ENCODE peak calls at places on chromosomes 2 and 18, in four cellular contexts. One of them, this sample, is unnamed.

GRCh38 chr18:68428666-68429065 is 286.2 kb downstream of the TMX3 start:
- DNase-seq in left lung: no peak
- DNase-seq in mammary epithelial cell: no peak
- DNase-seq in neural progenitor cell: no peak
- DNase-seq in this sample: no peak

GRCh38 chr2:163800889-163801498 is 65.2 kb upstream of the FIGN start:
- DNase-seq in left lung: no peak
- DNase-seq in mammary epithelial cell: no peak
- DNase-seq in neural progenitor cell: peak
- DNase-seq in this sample: no peak

GRCh38 chr18:79814373-79814772 is 16.6 kb downstream of the KCNG2 start:
- DNase-seq in left lung: no peak
- DNase-seq in mammary epithelial cell: no peak
- DNase-seq in neural progenitor cell: no peak
- DNase-seq in this sample: no peak

GRCh38 chr18:73674466-73674865 is 473.2 kb downstream of the FBXO15 start:
- DNase-seq in left lung: no peak
- DNase-seq in mammary epithelial cell: no peak
- DNase-seq in neural progenitor cell: no peak
- DNase-seq in this sample: no peak

GRCh38 chr2:29253026-29253425 is 137.8 kb downstream of the CLIP4 start:
- DNase-seq in left lung: no peak
- DNase-seq in mammary epithelial cell: no peak
- DNase-seq in neural progenitor cell: no peak
- DNase-seq in this sample: no peak

GRCh38 chr2:239305771-239306170 is 95.0 kb downstream of the HDAC4 start:
- DNase-seq in left lung: no peak
- DNase-seq in mammary epithelial cell: no peak
- DNase-seq in neural progenitor cell: no peak
- DNase-seq in this sample: no peak

GRCh38 chr2:24632175-24632574 is 141.1 kb downstream of the NCOA1 start:
- DNase-seq in left lung: no peak
- DNase-seq in mammary epithelial cell: no peak
- DNase-seq in neural progenitor cell: no peak
- DNase-seq in this sample: no peak

GRCh38 chr18:48777026-48777736 is 173.6 kb downstream of the SMAD7 start:
- DNase-seq in left lung: peak
- DNase-seq in mammary epithelial cell: peak
- DNase-seq in neural progenitor cell: peak
- DNase-seq in this sample: peak

GRCh38 chr2:51490576-51491234 is 458.8 kb upstream of the NRXN1 start:
- DNase-seq in left lung: no peak
- DNase-seq in mammary epithelial cell: no peak
- DNase-seq in neural progenitor cell: no peak
- DNase-seq in this sample: no peak

GRCh38 chr2:64311948-64312621 is 141.9 kb upstream of the LGALSL start:
- DNase-seq in left lung: peak
- DNase-seq in mammary epithelial cell: peak
- DNase-seq in neural progenitor cell: peak
- DNase-seq in this sample: peak

GRCh38 chr2:139876964-139877363 is 1096.8 kb upstream of the NXPH2 start:
- DNase-seq in left lung: no peak
- DNase-seq in mammary epithelial cell: peak
- DNase-seq in neural progenitor cell: no peak
- DNase-seq in this sample: no peak

GRCh38 chr2:237643582-237643981 is 16.2 kb downstream of the LRRFIP1 start:
- DNase-seq in left lung: no peak
- DNase-seq in mammary epithelial cell: no peak
- DNase-seq in neural progenitor cell: no peak
- DNase-seq in this sample: no peak

GRCh38 chr2:139790807-139791206 is 1010.6 kb upstream of the NXPH2 start:
- DNase-seq in left lung: no peak
- DNase-seq in mammary epithelial cell: peak
- DNase-seq in neural progenitor cell: no peak
- DNase-seq in this sample: no peak

GRCh38 chr18:64419156-64419555 is 270.3 kb upstream of the LINC00305 start:
- DNase-seq in left lung: no peak
- DNase-seq in mammary epithelial cell: no peak
- DNase-seq in neural progenitor cell: no peak
- DNase-seq in this sample: no peak

GRCh38 chr2:137050949-137051348 is 285.6 kb downstream of the THSD7B start:
- DNase-seq in left lung: no peak
- DNase-seq in mammary epithelial cell: no peak
- DNase-seq in neural progenitor cell: peak
- DNase-seq in this sample: no peak

GRCh38 chr2:12036640-12036983 is 290.2 kb downstream of the LPIN1 start:
- DNase-seq in left lung: no peak
- DNase-seq in mammary epithelial cell: no peak
- DNase-seq in neural progenitor cell: no peak
- DNase-seq in this sample: no peak

GRCh38 chr2:100733344-100734187 is 86.4 kb upstream of the NPAS2 start:
- DNase-seq in left lung: no peak
- DNase-seq in mammary epithelial cell: peak
- DNase-seq in neural progenitor cell: peak
- DNase-seq in this sample: no peak

GRCh38 chr2:68344031-68344430 is 21.1 kb upstream of the PLEK start:
- DNase-seq in left lung: no peak
- DNase-seq in mammary epithelial cell: peak
- DNase-seq in neural progenitor cell: no peak
- DNase-seq in this sample: no peak

GRCh38 chr2:104406273-104406726 is 447.6 kb upstream of the POU3F3 start:
- DNase-seq in left lung: no peak
- DNase-seq in mammary epithelial cell: no peak
- DNase-seq in neural progenitor cell: peak
- DNase-seq in this sample: no peak

GRCh38 chr2:54872783-54873182 is 149.3 kb downstream of the EML6 start:
- DNase-seq in left lung: no peak
- DNase-seq in mammary epithelial cell: no peak
- DNase-seq in neural progenitor cell: no peak
- DNase-seq in this sample: no peak

GRCh38 chr2:188811522-188811921 is 162.7 kb upstream of the COL3A1 start:
- DNase-seq in left lung: no peak
- DNase-seq in mammary epithelial cell: peak
- DNase-seq in neural progenitor cell: no peak
- DNase-seq in this sample: no peak

GRCh38 chr18:70295633-70296188 is 6.9 kb downstream of the SOCS6 start:
- DNase-seq in left lung: no peak
- DNase-seq in mammary epithelial cell: no peak
- DNase-seq in neural progenitor cell: no peak
- DNase-seq in this sample: no peak
- TF ChIP-seq CTCF in left lung: no peak
- TF ChIP-seq CTCF in mammary epithelial cell: no peak
- TF ChIP-seq CTCF in neural progenitor cell: no peak
- TF ChIP-seq CTCF in this sample: no peak

GRCh38 chr2:161552015-161552414 is 72.2 kb upstream of the SLC4A10 start:
- DNase-seq in left lung: no peak
- DNase-seq in mammary epithelial cell: no peak
- DNase-seq in neural progenitor cell: no peak
- DNase-seq in this sample: no peak

GRCh38 chr2:161555826-161556225 is 68.4 kb upstream of the SLC4A10 start:
- DNase-seq in left lung: no peak
- DNase-seq in mammary epithelial cell: no peak
- DNase-seq in neural progenitor cell: no peak
- DNase-seq in this sample: no peak

GRCh38 chr2:161557538-161557937 is 66.7 kb upstream of the SLC4A10 start:
- DNase-seq in left lung: no peak
- DNase-seq in mammary epithelial cell: no peak
- DNase-seq in neural progenitor cell: no peak
- DNase-seq in this sample: no peak

DNA sequence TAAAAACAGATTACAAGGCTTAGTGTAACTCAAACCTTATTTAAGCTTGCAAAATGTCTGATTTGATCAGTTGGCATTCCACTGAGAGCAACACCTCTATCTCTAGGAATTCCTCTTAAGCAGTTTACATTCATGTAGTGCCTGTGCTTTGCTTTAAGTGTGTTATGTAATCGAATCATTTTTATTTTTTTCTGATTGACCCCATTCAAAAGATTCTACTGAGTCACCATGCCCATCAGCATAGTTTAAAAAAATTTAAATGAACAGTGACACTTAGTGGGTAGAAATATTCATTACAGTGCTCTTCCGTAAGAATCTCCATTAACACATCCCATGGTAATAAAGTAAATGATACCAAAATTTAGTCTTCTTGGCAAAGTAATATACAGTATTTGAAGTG is 67.8 kb upstream of the SLC4A10 start:
- DNase-seq in left lung: no peak
- DNase-seq in mammary epithelial cell: no peak
- DNase-seq in neural progenitor cell: no peak
- DNase-seq in this sample: no peak
- TF ChIP-seq CTCF in left lung: no peak
- TF ChIP-seq CTCF in mammary epithelial cell: no peak
- TF ChIP-seq CTCF in neural progenitor cell: peak
- TF ChIP-seq CTCF in this sample: no peak

GRCh38 chr2:133531382-133531781 is 36.9 kb downstream of the NCKAP5 start:
- DNase-seq in left lung: no peak
- DNase-seq in mammary epithelial cell: no peak
- DNase-seq in neural progenitor cell: no peak
- DNase-seq in this sample: no peak

GRCh38 chr2:133530645-133531044 is 37.6 kb downstream of the NCKAP5 start:
- DNase-seq in left lung: no peak
- DNase-seq in mammary epithelial cell: no peak
- DNase-seq in neural progenitor cell: no peak
- DNase-seq in this sample: no peak

GRCh38 chr2:133532919-133533318 is 35.3 kb downstream of the NCKAP5 start:
- DNase-seq in left lung: no peak
- DNase-seq in mammary epithelial cell: peak
- DNase-seq in neural progenitor cell: no peak
- DNase-seq in this sample: no peak
- TF ChIP-seq CTCF in left lung: no peak
- TF ChIP-seq CTCF in mammary epithelial cell: peak
- TF ChIP-seq CTCF in neural progenitor cell: no peak
- TF ChIP-seq CTCF in this sample: no peak

GRCh38 chr18:3441290-3441689 is 8.7 kb upstream of the TGIF1 start:
- DNase-seq in left lung: no peak
- DNase-seq in mammary epithelial cell: no peak
- DNase-seq in neural progenitor cell: peak
- DNase-seq in this sample: peak
- TF ChIP-seq CTCF in left lung: no peak
- TF ChIP-seq CTCF in mammary epithelial cell: no peak
- TF ChIP-seq CTCF in neural progenitor cell: peak
- TF ChIP-seq CTCF in this sample: no peak

This sample was measured in endothelial cell.